ENCODE peak calls at places on chromosomes 16 and 17, in seven cellular contexts. I is IMR-90, F is mesendoderm, B is neuronal stem cell, T is mesenchymal stem cell, P is H1, U is H9. A is an unnamed sample.

GRCh38 chr17:82804442-82805191 is 35.2 kb downstream of the ZNF750 start:
- DNase-seq in T (no peak), B (no peak), U (no peak), F (no peak), P (no peak), I (peak), A (no peak)

GRCh38 chr17:80991645-80992076 is at the start of gene CHMP6:
- DNase-seq in U (peak), I (peak), F (peak), P (peak), B (peak), T (peak), A (peak)

GRCh38 chr16:89408315-89408714 is 82.0 kb downstream of the ANKRD11 start:
- DNase-seq in P (no peak), B (no peak), I (no peak), T (no peak), U (no peak), F (no peak), A (no peak)

GRCh38 chr17:19387921-19388521 is 1.0 kb upstream of the MFAP4 start:
- DNase-seq in T (peak), F (peak), U (no peak), I (peak), B (no peak), P (no peak), A (peak)

GRCh38 chr16:678209-678857 is 1.9 kb upstream of the STUB1 start:
- DNase-seq in B (no peak), P (no peak), U (no peak), T (no peak), F (no peak), I (no peak), A (no peak)

GRCh38 chr17:79666111-79666510 is 55.3 kb upstream of the RBFOX3 start:
- DNase-seq in P (peak), B (no peak), U (peak), F (no peak), I (no peak), T (no peak), A (no peak)

GRCh38 chr17:6712058-6712853 is 913 bp downstream of the SLC13A5 start:
- DNase-seq in I (no peak), T (no peak), F (peak), B (peak), U (peak), P (peak), A (peak)

GRCh38 chr17:19398301-19399181 is 11.6 kb upstream of the MFAP4 start:
- DNase-seq in B (no peak), F (no peak), I (no peak), U (no peak), T (peak), P (no peak), A (no peak)

GRCh38 chr16:63289834-63290460 is 1253.7 kb upstream of the CDH8 start:
- DNase-seq in F (peak), U (peak), B (peak), P (peak), T (peak), I (no peak), A (no peak)

GRCh38 chr17:17088104-17088485 is 45.8 kb downstream of the MPRIP start:
- DNase-seq in I (no peak), F (no peak), U (no peak), B (no peak), P (no peak), T (no peak), A (no peak)

GRCh38 chr17:78946131-78946530 is 20.9 kb upstream of the TIMP2 start:
- DNase-seq in I (no peak), T (no peak), U (no peak), B (no peak), P (no peak), F (no peak), A (peak)

GRCh38 chr17:146546-146945 is 9.2 kb downstream of the SCGB1C2 start:
- DNase-seq in B (no peak), P (no peak), F (peak), I (no peak), U (no peak), T (no peak), A (no peak)

GRCh38 chr16:50156590-50156989 is 3.5 kb downstream of the TENT4B start:
- DNase-seq in I (no peak), T (no peak), P (no peak), B (no peak), U (no peak), F (no peak), A (no peak)

GRCh38 chr16:20396846-20397467 is 7.6 kb downstream of the PDILT start:
- DNase-seq in I (no peak), U (no peak), B (no peak), P (no peak), F (no peak), T (no peak), A (no peak)

GRCh38 chr17:8150194-8151119 is 1.7 kb downstream of the PER1 start:
- DNase-seq in F (no peak), B (no peak), T (no peak), U (no peak), I (no peak), P (no peak), A (no peak)

DNA sequence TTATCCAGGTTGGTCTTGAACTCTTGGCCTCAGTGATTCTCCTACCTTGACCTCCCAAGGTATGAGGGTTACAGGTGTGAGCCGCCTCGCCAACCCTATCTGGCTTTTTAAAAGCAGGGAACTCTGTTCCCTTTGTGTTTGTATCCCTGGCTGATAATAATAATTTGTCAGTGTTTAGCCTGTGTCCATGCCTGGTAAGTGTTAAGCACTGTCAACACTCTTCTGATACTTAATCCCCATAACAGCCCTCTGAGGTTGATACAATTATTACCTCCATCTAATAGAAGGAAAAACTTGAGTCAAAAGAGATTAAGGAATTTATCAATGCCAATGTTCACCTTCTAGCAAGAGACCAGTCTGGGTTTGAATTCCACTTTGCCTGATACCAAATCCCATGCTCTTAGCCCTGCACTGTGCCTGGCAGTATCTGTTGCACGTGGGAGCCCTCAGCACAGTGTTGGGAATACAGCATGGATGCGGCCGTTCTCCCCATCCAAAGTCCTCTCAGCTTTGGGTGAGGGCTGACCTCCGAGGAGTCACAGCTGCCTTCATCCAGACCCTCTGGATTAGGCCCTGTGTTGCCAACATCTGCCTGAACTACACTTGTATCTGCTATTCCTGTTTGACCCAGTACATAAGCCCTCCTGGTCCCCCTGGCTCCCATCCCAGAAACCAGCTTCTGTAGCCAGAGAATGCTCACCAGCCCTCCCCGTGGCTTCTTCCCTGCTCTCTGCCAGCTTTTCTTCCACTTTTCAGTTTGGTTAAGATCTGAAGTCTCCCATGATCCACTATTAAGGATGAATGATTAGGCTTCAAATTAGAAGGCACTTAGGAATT is 335.6 kb upstream of the ASIC2 start:
- DNase-seq in P (no peak), T (no peak), B (no peak), F (no peak), I (no peak), U (no peak), A (no peak)
- H3K23ac ChIP-seq in P (no peak), T (no peak), B (peak), F (no peak), I (no peak), U (no peak), A (no peak)

GRCh38 chr17:34406196-34406595 is 43.2 kb upstream of the CCL1 start:
- DNase-seq in F (no peak), I (no peak), T (no peak), U (no peak), P (no peak), B (no peak), A (no peak)
- H3K18ac ChIP-seq in F (no peak), I (no peak), T (no peak), U (no peak), P (no peak), B (no peak), A (no peak)

GRCh38 chr16:56298948-56299602 is 107.8 kb downstream of the GNAO1 start:
- DNase-seq in P (no peak), T (no peak), I (no peak), F (no peak), U (no peak), B (no peak), A (no peak)

GRCh38 chr16:56295059-56295673 is 103.9 kb downstream of the GNAO1 start:
- DNase-seq in P (no peak), F (no peak), T (no peak), U (no peak), I (peak), B (no peak), A (no peak)

GRCh38 chr16:56294599-56294998 is 103.3 kb downstream of the GNAO1 start:
- DNase-seq in F (no peak), T (peak), B (no peak), I (peak), U (no peak), P (no peak), A (peak)

GRCh38 chr16:56295739-56296527 is 104.6 kb downstream of the GNAO1 start:
- DNase-seq in T (no peak), P (no peak), F (no peak), B (no peak), U (no peak), I (no peak), A (no peak)

DNA sequence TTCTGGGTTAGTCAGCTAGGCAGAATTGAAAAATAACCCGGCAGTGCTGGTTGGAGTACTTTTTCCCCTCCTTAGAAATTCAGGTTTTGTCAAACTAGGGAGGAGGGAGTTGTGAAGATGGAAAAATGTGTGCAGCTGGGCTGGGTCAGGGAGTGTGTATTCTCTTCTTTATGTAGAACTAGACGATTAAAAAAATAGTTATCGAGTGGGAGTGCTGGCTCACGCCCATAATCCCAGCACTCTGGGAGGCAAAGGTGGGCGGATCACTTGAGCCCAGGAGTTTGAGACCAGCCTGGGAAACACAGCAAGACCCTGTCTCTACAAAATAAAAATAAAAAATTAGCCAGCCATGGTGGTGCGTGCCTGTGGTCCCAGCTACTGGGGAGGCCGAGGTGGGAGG is 106.4 kb downstream of the GNAO1 start:
- DNase-seq in F (no peak), I (no peak), U (no peak), B (no peak), P (no peak), T (no peak), A (no peak)
- H3K23ac ChIP-seq in F (no peak), I (no peak), U (no peak), B (no peak), P (no peak), T (no peak), A (no peak)

DNA sequence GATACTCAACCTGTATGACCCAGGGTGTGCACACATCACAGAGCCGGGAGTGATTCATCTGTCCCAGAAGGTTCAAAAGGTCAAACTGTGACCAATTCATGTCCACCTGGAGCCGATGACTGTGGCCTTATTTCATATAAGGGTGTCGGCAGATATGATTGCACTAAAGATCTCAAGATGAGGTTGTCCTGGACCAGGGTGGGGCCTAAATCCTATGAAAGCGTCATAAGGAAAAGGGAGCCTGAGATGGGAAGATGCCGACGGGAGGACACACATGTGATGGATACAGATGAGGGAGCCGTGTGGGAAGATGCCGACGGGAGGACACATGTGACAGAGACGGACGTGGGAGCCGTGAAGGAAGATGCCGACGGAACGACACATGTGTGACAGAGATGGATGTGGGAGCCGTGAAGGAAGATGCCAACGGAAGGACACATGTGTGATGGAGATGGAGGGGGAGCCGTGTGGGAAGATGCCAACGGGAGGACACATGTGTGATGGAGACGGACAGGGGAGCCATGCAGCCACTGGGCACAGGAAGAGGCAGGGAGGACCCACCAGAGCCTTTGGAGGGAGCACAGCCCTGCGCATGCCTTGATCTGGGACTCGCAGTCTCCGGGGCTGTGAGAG is 48.1 kb upstream of the ZNF469 start:
- DNase-seq in F (no peak), B (no peak), U (no peak), T (no peak), P (no peak), I (no peak), A (no peak)
- H3K18ac ChIP-seq in F (no peak), B (peak), U (no peak), T (no peak), P (no peak), I (peak), A (no peak)

GRCh38 chr16:11890231-11890630 is 25.5 kb downstream of the GSPT1 start:
- DNase-seq in T (no peak), U (no peak), B (no peak), I (no peak), F (no peak), P (no peak), A (no peak)

GRCh38 chr16:11896776-11897175 is 19.0 kb downstream of the GSPT1 start:
- DNase-seq in P (no peak), B (no peak), F (no peak), I (peak), U (no peak), T (peak), A (peak)

DNA sequence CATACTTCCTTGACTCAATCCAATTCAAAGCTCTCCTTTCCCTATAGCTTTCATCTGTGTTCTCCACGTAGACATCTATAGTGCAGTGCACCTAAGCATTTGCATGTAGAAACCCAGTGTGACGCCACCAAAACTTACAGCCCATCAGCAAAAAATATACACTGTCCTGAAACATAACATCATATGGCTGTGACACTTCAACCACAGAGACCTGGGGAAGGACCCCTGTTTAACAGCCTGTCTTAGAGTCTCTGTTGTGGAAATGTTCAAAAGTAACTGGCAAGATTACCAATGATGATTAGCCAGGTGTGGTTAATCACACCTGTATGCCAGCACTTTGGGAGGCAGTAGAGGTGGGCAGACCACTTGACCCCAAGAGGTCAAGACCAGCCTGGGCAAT is 22.2 kb downstream of the GSPT1 start:
- DNase-seq in I (no peak), F (no peak), T (no peak), B (no peak), P (no peak), U (no peak), A (no peak)
- H3K23ac ChIP-seq in I (no peak), F (no peak), T (no peak), B (no peak), P (no peak), U (no peak), A (no peak)

GRCh38 chr16:57663436-57663835 is 4.7 kb upstream of the ADGRG3 start:
- DNase-seq in B (no peak), I (no peak), F (no peak), T (no peak), U (no peak), P (no peak), A (no peak)
- H3K18ac ChIP-seq in B (no peak), I (no peak), F (no peak), T (no peak), U (no peak), P (no peak), A (no peak)

GRCh38 chr17:74059471-74059870 is 144.0 kb upstream of the RPL38 start:
- DNase-seq in I (no peak), B (no peak), F (no peak), T (no peak), U (no peak), P (no peak), A (no peak)
- H3K23ac ChIP-seq in I (no peak), B (no peak), F (no peak), T (no peak), U (no peak), P (no peak), A (no peak)

A was measured in trophoblast cell.